ENCODE peak calls at places on chromosomes 12 and 14, in eight cellular contexts. J, I, D, C, G, M, K and N are unnamed samples.

GRCh38 chr14:69355155-69355954 is 42.7 kb downstream of the ERH start:
- DNase-seq in C (no peak), D (no peak), I (no peak), J (no peak), M (no peak), K (no peak), G (peak), N (no peak)

GRCh38 chr14:94584591-94585280 is 3.5 kb downstream of the SERPINA5 start:
- DNase-seq in C (no peak), D (no peak), J (no peak), I (no peak), K (no peak), M (no peak), G (peak), N (no peak)

GRCh38 chr12:76127588-76127987 is 43.1 kb upstream of the NAP1L1 start:
- DNase-seq in M (no peak), G (no peak), C (no peak), I (no peak), J (no peak), K (no peak), D (no peak), N (no peak)

GRCh38 chr12:48934312-48934706 is 9.0 kb upstream of the FKBP11 start:
- DNase-seq in M (no peak), C (no peak), D (peak), G (peak), I (no peak), J (no peak), K (no peak), N (no peak)

GRCh38 chr12:60832300-60832699 is 1236.5 kb downstream of the SLC16A7 start:
- DNase-seq in K (no peak), D (no peak), I (no peak), J (no peak), C (no peak), G (no peak), M (no peak), N (no peak)

GRCh38 chr12:109881752-109882151 is 1.4 kb upstream of the GLTP start:
- DNase-seq in M (no peak), D (no peak), C (no peak), G (no peak), I (no peak), K (no peak), J (no peak), N (no peak)

GRCh38 chr14:94005324-94005723 is 8.2 kb downstream of the CCDC197 start:
- DNase-seq in C (no peak), K (no peak), M (no peak), G (no peak), J (peak), D (no peak), I (no peak), N (no peak)

GRCh38 chr14:31069343-31069742 is 43.2 kb upstream of the STRN3 start:
- DNase-seq in D (no peak), C (no peak), I (no peak), K (no peak), J (no peak), M (no peak), G (no peak), N (no peak)

GRCh38 chr12:71591601-71592000 is 72.0 kb downstream of the ZFC3H1 start:
- DNase-seq in K (no peak), M (no peak), G (no peak), C (no peak), J (no peak), D (no peak), I (no peak), N (no peak)

GRCh38 chr12:128069359-128069997 is 197.5 kb upstream of the TMEM132C start:
- DNase-seq in K (peak), J (peak), G (peak), I (peak), M (no peak), C (peak), D (peak), N (peak)

GRCh38 chr12:111842556-111843396 is 748 bp downstream of the MAPKAPK5 start:
- DNase-seq in M (no peak), D (peak), I (no peak), J (peak), G (peak), C (no peak), K (peak), N (no peak)

GRCh38 chr12:31324845-31325523 is 966 bp downstream of the SINHCAF start:
- DNase-seq in M (peak), D (peak), C (no peak), K (peak), J (peak), I (no peak), G (peak), N (no peak)

GRCh38 chr14:67821121-67821520 is 1.5 kb downstream of the RAD51B start:
- DNase-seq in K (no peak), G (no peak), C (no peak), D (no peak), M (no peak), J (no peak), I (no peak), N (no peak)

GRCh38 chr12:109458771-109459208 is 18.3 kb downstream of the KCTD10 start:
- DNase-seq in I (no peak), J (no peak), M (no peak), C (peak), G (peak), K (no peak), D (no peak), N (no peak)

GRCh38 chr12:30106204-30106603 is 322.5 kb upstream of the TMTC1 start:
- DNase-seq in D (no peak), M (no peak), K (no peak), J (no peak), G (no peak), C (no peak), I (no peak), N (no peak)

GRCh38 chr14:67514650-67515385 is 18.3 kb upstream of the PLEKHH1 start:
- DNase-seq in C (no peak), M (no peak), I (peak), G (peak), K (no peak), J (peak), D (no peak), N (no peak)

GRCh38 chr14:61601923-61602732 is 93.2 kb upstream of the HIF1A start:
- DNase-seq in C (no peak), J (no peak), I (no peak), G (no peak), K (no peak), D (peak), M (no peak), N (no peak)

GRCh38 chr12:131006036-131006735 is 52.5 kb downstream of the ADGRD1 start:
- DNase-seq in G (no peak), I (no peak), D (no peak), K (no peak), M (no peak), J (no peak), C (no peak), N (no peak)

GRCh38 chr12:132173135-132174014 is 29.1 kb downstream of the NOC4L start:
- DNase-seq in C (no peak), K (no peak), I (no peak), G (no peak), M (no peak), D (no peak), J (peak), N (no peak)

GRCh38 chr14:69260246-69260978 is 454 bp downstream of the GALNT16 start:
- DNase-seq in C (no peak), D (no peak), I (no peak), G (peak), M (no peak), K (no peak), J (peak), N (no peak)

GRCh38 chr14:81829447-81829846 is 295.8 kb upstream of the SEL1L start:
- DNase-seq in J (no peak), M (no peak), G (no peak), I (no peak), D (no peak), C (no peak), K (no peak), N (no peak)

GRCh38 chr12:57545809-57546437 is 1.1 kb downstream of the DCTN2 start:
- DNase-seq in C (no peak), J (no peak), M (no peak), G (no peak), D (no peak), K (no peak), I (no peak), N (no peak)